ENCODE peak calls at places on chromosomes 3 and 15, in five cellular contexts. C is tibial artery; Q is stimulated activated CD8-positive, alpha-beta memory T cell treated with anti-CD3 and anti-CD28 coated beads, Interleukin-4, amount 100 ng/mL, for 4 hours; W is RCC 7860; R is progenitor cell of endocrine pancreas. Z is an unnamed sample.
A peak's percentile ranks its signal among the peaks of the same experiment; 100 is the strongest.

GRCh38 chr15:78996876-78997275 is 52.0 kb upstream of the CTSH start:
- DNase-seq in C (no peak), Q (no peak), W (peak; percentile 83), R (no peak), Z (no peak)

GRCh38 chr3:65778966-65779365 is 259.8 kb downstream of the MAGI1 start:
- DNase-seq in C (no peak), Q (no peak), W (peak; percentile 67), R (no peak), Z (no peak)

GRCh38 chr3:50622881-50623280 is 5.9 kb downstream of the MAPKAPK3 start:
- DNase-seq in C (no peak), Q (no peak), W (no peak), R (no peak), Z (no peak)

GRCh38 chr3:42590989-42591756 is 513 bp downstream of the SS18L2 start:
- DNase-seq in C (no peak), Q (no peak), W (no peak), R (no peak), Z (no peak)

GRCh38 chr15:23372284-23372683 is 17.7 kb downstream of the GOLGA8S start:
- DNase-seq in C (peak; percentile 73), Q (no peak), W (no peak), R (no peak), Z (no peak)

GRCh38 chr15:100716456-100717085 is 114.2 kb downstream of the ASB7 start:
- DNase-seq in C (no peak), Q (no peak), W (no peak), R (no peak), Z (no peak)

GRCh38 chr3:114809668-114810413 is 337.2 kb downstream of the ZBTB20 start:
- DNase-seq in C (no peak), Q (no peak), W (no peak), R (no peak), Z (no peak)

GRCh38 chr15:24039683-24040082 is 352.6 kb upstream of the NDN start:
- DNase-seq in C (no peak), Q (no peak), W (no peak), R (no peak), Z (no peak)

GRCh38 chr3:89353465-89353864 is 246.0 kb downstream of the EPHA3 start:
- DNase-seq in C (no peak), Q (no peak), W (peak; percentile 16), R (no peak), Z (no peak)

GRCh38 chr15:29451201-29451781 is 181.7 kb upstream of the NSMCE3 start:
- DNase-seq in C (no peak), Q (no peak), W (no peak), R (no peak), Z (peak; percentile 38)

GRCh38 chr15:64634020-64634419 is 141.4 kb downstream of the RBPMS2 start:
- DNase-seq in C (no peak), Q (no peak), W (peak; percentile 33), R (no peak), Z (no peak)

GRCh38 chr15:79844221-79844620 is 52.6 kb downstream of the MTHFS start:
- DNase-seq in C (no peak), Q (no peak), W (no peak), R (no peak), Z (no peak)

GRCh38 chr15:70044168-70044567 is 53.5 kb downstream of the TLE3 start:
- DNase-seq in C (peak; percentile 7), Q (no peak), W (no peak), R (no peak), Z (no peak)

GRCh38 chr3:102038477-102039142 is 189.3 kb downstream of the NFKBIZ start:
- DNase-seq in C (no peak), Q (no peak), W (no peak), R (no peak), Z (no peak)

GRCh38 chr3:66409771-66410355 is 91.0 kb downstream of the LRIG1 start:
- DNase-seq in C (no peak), Q (no peak), W (no peak), R (no peak), Z (no peak)